ENCODE peak calls at places on chromosomes 1 and 21, in five cellular contexts. B is HEK293T, Q is astrocyte of the cerebellum, A is NCI-H2107, T is LoVo. U is an unnamed sample.

GRCh38 chr1:12745992-12746323 is at the start of gene CFAP107:
- DNase-seq in B (no peak), Q (no peak), A (no peak), T (no peak), U (no peak)

GRCh38 chr1:217133092-217133491 is 409.9 kb upstream of the ESRRG start:
- DNase-seq in B (no peak), Q (no peak), A (no peak), T (no peak), U (no peak)

GRCh38 chr1:43668956-43669355 is 19.0 kb downstream of the KDM4A start:
- DNase-seq in B (no peak), Q (no peak), A (no peak), T (no peak), U (peak; percentile 67)

GRCh38 chr1:201028473-201028889 is 5.0 kb upstream of the KIF21B start:
- DNase-seq in B (no peak), Q (no peak), A (no peak), T (peak; percentile 50), U (no peak)

GRCh38 chr1:183163311-183163710 is 22.8 kb upstream of the LAMC2 start:
- DNase-seq in B (no peak), Q (peak; percentile 9), A (no peak), T (peak; percentile 65), U (peak; percentile 98)

GRCh38 chr1:4213599-4213998 is 313.5 kb upstream of the C1orf174 start:
- DNase-seq in B (peak; percentile 3), Q (no peak), A (no peak), T (no peak), U (no peak)

GRCh38 chr1:59332983-59333382 is 36.1 kb downstream of the FGGY start:
- DNase-seq in B (no peak), Q (peak; percentile 51), A (no peak), T (no peak), U (peak; percentile 75)

GRCh38 chr1:200168926-200169325 is 141.4 kb downstream of the NR5A2 start:
- DNase-seq in B (no peak), Q (no peak), A (no peak), T (no peak), U (no peak)

GRCh38 chr1:169891539-169891885 is 2.2 kb downstream of the SCYL3 start:
- DNase-seq in B (no peak), Q (no peak), A (no peak), T (no peak), U (no peak)

GRCh38 chr1:160405331-160405877 is 5.0 kb downstream of the VANGL2 start:
- DNase-seq in B (no peak), Q (no peak), A (no peak), T (no peak), U (no peak)

GRCh38 chr1:87437663-87438295 is 109.1 kb downstream of the LMO4 start:
- DNase-seq in B (no peak), Q (no peak), A (no peak), T (no peak), U (no peak)

GRCh38 chr1:205577874-205578658 is 53.7 kb downstream of the ELK4 start:
- DNase-seq in B (no peak), Q (no peak), A (no peak), T (no peak), U (no peak)

GRCh38 chr1:13781907-13782633 is 82.1 kb downstream of the PRDM2 start:
- DNase-seq in B (no peak), Q (no peak), A (no peak), T (no peak), U (no peak)

GRCh38 chr1:43893020-43893419 is 40.6 kb upstream of the ARTN start:
- DNase-seq in B (no peak), Q (no peak), A (no peak), T (no peak), U (no peak)

GRCh38 chr1:39892611-39893595 is 8.8 kb downstream of the MYCL start:
- DNase-seq in B (no peak), Q (peak; percentile 73), A (peak; percentile 97), T (peak; percentile 43), U (peak; percentile 63)

GRCh38 chr1:6447016-6447817 is 18.8 kb downstream of the TNFRSF25 start:
- DNase-seq in B (no peak), Q (no peak), A (no peak), T (no peak), U (no peak)

GRCh38 chr1:41528726-41529605 is 44.5 kb upstream of the EDN2 start:
- DNase-seq in B (no peak), Q (no peak), A (no peak), T (no peak), U (no peak)

GRCh38 chr1:173213665-173214064 is 6.5 kb upstream of the TNFSF4 start:
- DNase-seq in B (no peak), Q (no peak), A (no peak), T (no peak), U (no peak)

GRCh38 chr21:36690637-36691538 is 8.0 kb upstream of the SIM2 start:
- DNase-seq in B (no peak), Q (no peak), A (no peak), T (no peak), U (no peak)

GRCh38 chr1:1602321-1602931 is 2.5 kb upstream of the FNDC10 start:
- DNase-seq in B (no peak), Q (no peak), A (no peak), T (no peak), U (no peak)

GRCh38 chr1:15852036-15852827 is 4.7 kb downstream of the SPEN start:
- DNase-seq in B (no peak), Q (no peak), A (no peak), T (no peak), U (no peak)